ENCODE peak calls at places on chromosomes 13 and 19, in five cellular contexts. One of them, this sample, is unnamed.

GRCh38 chr19:32333227-32333626 is 12.2 kb upstream of the ZNF507 start:
- DNase-seq in GM06990: no peak
- DNase-seq in fibroblast of mammary gland: no peak
- DNase-seq in H1: no peak
- DNase-seq in IMR-90: no peak
- DNase-seq in this sample: no peak

GRCh38 chr19:53432088-53432661 is 391 bp downstream of the ZNF761 start:
- DNase-seq in H1: peak
- DNase-seq in IMR-90: peak
- DNase-seq in GM06990: no peak
- DNase-seq in fibroblast of mammary gland: peak
- DNase-seq in this sample: no peak

GRCh38 chr13:32894589-32895001 is 121.6 kb upstream of the KL start:
- DNase-seq in H1: no peak
- DNase-seq in fibroblast of mammary gland: peak
- DNase-seq in GM06990: no peak
- DNase-seq in IMR-90: peak
- DNase-seq in this sample: no peak

GRCh38 chr13:109348514-109349340 is 437.7 kb downstream of the IRS2 start:
- DNase-seq in fibroblast of mammary gland: peak
- DNase-seq in IMR-90: peak
- DNase-seq in H1: no peak
- DNase-seq in GM06990: no peak
- DNase-seq in this sample: no peak

GRCh38 chr19:871446-872265 is 12.2 kb downstream of the CFD start:
- DNase-seq in fibroblast of mammary gland: no peak
- DNase-seq in IMR-90: peak
- DNase-seq in H1: peak
- DNase-seq in GM06990: no peak
- DNase-seq in this sample: no peak

GRCh38 chr19:48186015-48186414 is 15.5 kb downstream of the ZSWIM9 start:
- DNase-seq in fibroblast of mammary gland: no peak
- DNase-seq in IMR-90: no peak
- DNase-seq in GM06990: no peak
- DNase-seq in H1: no peak
- DNase-seq in this sample: no peak

GRCh38 chr19:42629191-42629590 is 34.5 kb upstream of the CEACAM8 start:
- DNase-seq in H1: no peak
- DNase-seq in IMR-90: no peak
- DNase-seq in fibroblast of mammary gland: peak
- DNase-seq in GM06990: no peak
- DNase-seq in this sample: no peak

GRCh38 chr19:23822735-23823134 is 64.0 kb upstream of the ZNF681 start:
- DNase-seq in H1: no peak
- DNase-seq in fibroblast of mammary gland: no peak
- DNase-seq in GM06990: no peak
- DNase-seq in IMR-90: no peak
- DNase-seq in this sample: peak

GRCh38 chr19:12723383-12723642 is 419 bp downstream of the TNPO2 start:
- DNase-seq in IMR-90: peak
- DNase-seq in GM06990: no peak
- DNase-seq in fibroblast of mammary gland: peak
- DNase-seq in H1: no peak
- DNase-seq in this sample: no peak

GRCh38 chr19:46355991-46356669 is 9.2 kb downstream of the PPP5C start:
- DNase-seq in IMR-90: no peak
- DNase-seq in GM06990: no peak
- DNase-seq in H1: no peak
- DNase-seq in fibroblast of mammary gland: no peak
- DNase-seq in this sample: no peak

GRCh38 chr13:29621841-29622240 is 26.4 kb upstream of the SLC7A1 start:
- DNase-seq in GM06990: no peak
- DNase-seq in fibroblast of mammary gland: no peak
- DNase-seq in H1: no peak
- DNase-seq in IMR-90: peak
- DNase-seq in this sample: no peak

GRCh38 chr19:2095338-2095938 is 688 bp downstream of the MOB3A start:
- DNase-seq in H1: no peak
- DNase-seq in fibroblast of mammary gland: no peak
- DNase-seq in IMR-90: no peak
- DNase-seq in GM06990: peak
- DNase-seq in this sample: no peak

GRCh38 chr19:55112781-55113569 is 4.5 kb downstream of the PPP1R12C start:
- DNase-seq in GM06990: no peak
- DNase-seq in H1: no peak
- DNase-seq in fibroblast of mammary gland: no peak
- DNase-seq in IMR-90: no peak
- DNase-seq in this sample: no peak
- H3K4me3 ChIP-seq in GM06990: no peak
- H3K4me3 ChIP-seq in H1: no peak
- H3K4me3 ChIP-seq in fibroblast of mammary gland: no peak
- H3K4me3 ChIP-seq in IMR-90: no peak
- H3K4me3 ChIP-seq in this sample: no peak

DNA sequence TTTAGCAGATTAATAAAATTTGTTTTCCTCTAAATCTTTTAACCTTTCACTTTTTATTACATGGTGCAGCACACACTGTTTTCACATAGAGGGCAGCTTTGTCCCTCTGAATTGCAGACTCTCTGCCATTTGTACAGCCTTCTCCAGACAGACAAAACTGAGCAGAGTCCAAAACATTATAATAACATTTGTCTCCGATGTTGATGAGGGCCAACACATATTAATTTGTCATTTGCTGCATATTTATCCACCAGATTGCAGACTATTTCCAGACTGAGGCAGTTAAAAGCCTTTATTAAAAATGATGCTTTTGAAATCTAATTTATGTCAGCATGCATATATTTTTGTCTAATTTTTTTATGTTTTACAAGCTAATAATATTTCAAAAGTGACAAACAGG is 1251.9 kb upstream of the SLC10A2 start:
- DNase-seq in IMR-90: peak
- DNase-seq in fibroblast of mammary gland: peak
- DNase-seq in H1: no peak
- DNase-seq in GM06990: no peak
- DNase-seq in this sample: peak
- TF ChIP-seq CTCF in IMR-90: peak
- TF ChIP-seq CTCF in fibroblast of mammary gland: peak
- TF ChIP-seq CTCF in H1: no peak
- TF ChIP-seq CTCF in GM06990: no peak
- TF ChIP-seq CTCF in this sample: peak

DNA sequence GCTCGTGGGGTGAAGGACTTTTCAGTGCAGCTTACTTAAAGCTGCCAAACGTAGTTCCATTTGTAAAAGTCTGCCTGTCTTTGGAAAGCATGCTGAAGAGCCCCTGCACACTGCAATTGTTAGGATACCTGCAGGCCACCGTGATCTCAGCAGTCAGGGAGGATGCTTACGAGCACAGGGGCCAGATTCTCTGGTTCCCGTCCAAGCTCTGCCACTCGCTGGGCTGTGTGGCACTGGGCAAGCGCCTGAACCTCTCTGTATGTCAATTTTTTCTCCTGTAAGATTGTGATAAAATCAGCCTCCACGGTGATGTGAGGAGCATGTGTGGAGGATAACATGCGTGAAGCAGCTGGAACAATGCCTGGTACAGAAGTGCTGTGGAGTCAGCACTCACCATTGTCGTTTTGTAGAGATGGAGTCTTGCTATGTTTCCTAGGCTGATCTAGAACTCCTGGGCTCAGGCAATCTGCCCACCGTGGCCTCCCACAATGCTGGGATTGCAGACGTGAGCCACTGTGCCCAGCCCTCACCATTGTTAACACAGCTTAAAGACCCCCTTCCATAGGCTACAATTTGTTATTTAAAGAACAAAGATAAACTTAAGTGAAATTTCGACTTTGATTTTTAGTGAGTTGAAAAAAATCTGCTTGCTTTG is 3.5 kb downstream of the ADPRHL1 start:
- DNase-seq in fibroblast of mammary gland: no peak
- DNase-seq in IMR-90: no peak
- DNase-seq in H1: no peak
- DNase-seq in GM06990: no peak
- DNase-seq in this sample: no peak
- H3K4me3 ChIP-seq in fibroblast of mammary gland: peak
- H3K4me3 ChIP-seq in IMR-90: no peak
- H3K4me3 ChIP-seq in H1: no peak
- H3K4me3 ChIP-seq in GM06990: peak
- H3K4me3 ChIP-seq in this sample: peak

GRCh38 chr13:94549241-94550029 is 46.5 kb downstream of the TGDS start:
- DNase-seq in IMR-90: peak
- DNase-seq in GM06990: peak
- DNase-seq in fibroblast of mammary gland: peak
- DNase-seq in H1: peak
- DNase-seq in this sample: peak
- TF ChIP-seq CTCF in IMR-90: no peak
- TF ChIP-seq CTCF in GM06990: no peak
- TF ChIP-seq CTCF in fibroblast of mammary gland: no peak
- TF ChIP-seq CTCF in H1: no peak
- TF ChIP-seq CTCF in this sample: no peak

GRCh38 chr13:113803409-113804016 is 44.5 kb downstream of the TMEM255B start:
- DNase-seq in fibroblast of mammary gland: no peak
- DNase-seq in IMR-90: no peak
- DNase-seq in H1: no peak
- DNase-seq in GM06990: no peak
- DNase-seq in this sample: no peak
- H3K4me3 ChIP-seq in fibroblast of mammary gland: no peak
- H3K4me3 ChIP-seq in IMR-90: no peak
- H3K4me3 ChIP-seq in H1: no peak
- H3K4me3 ChIP-seq in GM06990: no peak
- H3K4me3 ChIP-seq in this sample: no peak

DNA sequence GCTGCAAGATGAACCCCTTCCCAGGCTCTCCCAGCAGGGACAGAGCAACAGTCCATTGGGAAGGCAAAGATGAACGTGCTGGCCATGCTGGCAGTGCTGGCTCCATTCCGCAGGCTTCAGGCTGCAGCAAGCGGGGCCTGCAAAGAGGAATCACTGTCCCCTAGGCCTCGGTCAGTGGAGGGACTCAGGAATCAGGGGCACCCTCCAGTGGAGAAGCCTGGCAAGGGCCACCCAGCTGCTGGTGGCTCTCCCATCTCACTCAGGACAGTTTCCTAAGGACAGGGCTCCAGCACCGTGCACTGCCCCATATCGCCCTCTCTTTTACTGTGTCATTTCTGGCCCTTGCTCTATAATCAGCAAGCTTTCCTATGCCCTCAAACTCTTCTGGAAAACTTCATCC is 498.6 kb downstream of the EFNB2 start:
- DNase-seq in fibroblast of mammary gland: no peak
- DNase-seq in GM06990: no peak
- DNase-seq in IMR-90: no peak
- DNase-seq in H1: peak
- DNase-seq in this sample: no peak
- TF ChIP-seq CTCF in fibroblast of mammary gland: no peak
- TF ChIP-seq CTCF in GM06990: no peak
- TF ChIP-seq CTCF in IMR-90: no peak
- TF ChIP-seq CTCF in H1: peak
- TF ChIP-seq CTCF in this sample: no peak

This sample was measured in LNCaP clone FGC.